ENCODE peak calls at places on chromosome 3, in four cellular contexts. One of them, this sample, is unnamed.

GRCh38 chr3:105359098-105359762 is 7.5 kb upstream of the ALCAM start:
- DNase-seq in tibial artery: no peak
- DNase-seq in GM04504: peak
- DNase-seq in hippocampal formation: no peak
- DNase-seq in this sample: no peak

GRCh38 chr3:197516517-197516889 is 39.3 kb downstream of the BDH1 start:
- DNase-seq in tibial artery: no peak
- DNase-seq in GM04504: peak
- DNase-seq in hippocampal formation: no peak
- DNase-seq in this sample: no peak

GRCh38 chr3:149480326-149481017 is 6.0 kb downstream of the TM4SF4 start:
- DNase-seq in tibial artery: peak
- DNase-seq in GM04504: no peak
- DNase-seq in hippocampal formation: peak
- DNase-seq in this sample: peak

GRCh38 chr3:134675726-134676252 is 25.0 kb upstream of the KY start:
- DNase-seq in tibial artery: no peak
- DNase-seq in GM04504: no peak
- DNase-seq in hippocampal formation: no peak
- DNase-seq in this sample: no peak

GRCh38 chr3:54967586-54968244 is 39.9 kb upstream of the LRTM1 start:
- DNase-seq in tibial artery: no peak
- DNase-seq in GM04504: no peak
- DNase-seq in hippocampal formation: no peak
- DNase-seq in this sample: no peak

GRCh38 chr3:120908030-120908802 is at the start of gene STXBP5L:
- DNase-seq in tibial artery: peak
- DNase-seq in GM04504: peak
- DNase-seq in hippocampal formation: peak
- DNase-seq in this sample: peak

GRCh38 chr3:30548605-30549004 is 57.8 kb upstream of the TGFBR2 start:
- DNase-seq in tibial artery: no peak
- DNase-seq in GM04504: no peak
- DNase-seq in hippocampal formation: no peak
- DNase-seq in this sample: no peak

GRCh38 chr3:51819709-51820406 is 40.8 kb upstream of the IQCF6 start:
- DNase-seq in tibial artery: no peak
- DNase-seq in GM04504: no peak
- DNase-seq in hippocampal formation: no peak
- DNase-seq in this sample: no peak

GRCh38 chr3:63228677-63229076 is 49.4 kb upstream of the SYNPR start:
- DNase-seq in tibial artery: no peak
- DNase-seq in GM04504: peak
- DNase-seq in hippocampal formation: peak
- DNase-seq in this sample: no peak